ENCODE peak calls at places on chromosomes 12 and 14, in ten cellular contexts. One of them, this sample, is unnamed.

GRCh38 chr14:58171090-58171489 is 19.1 kb upstream of the ARMH4 start:
- DNase-seq in lower leg skin: peak
- DNase-seq in psoas muscle: peak
- DNase-seq in HFF-Myc: peak
- DNase-seq in ovary: peak
- DNase-seq in brain microvascular endothelial cell: peak
- DNase-seq in Panc1: peak
- DNase-seq in choroid plexus epithelial cell: peak
- DNase-seq in cardiac fibroblast: peak
- DNase-seq in AG10803: peak
- DNase-seq in this sample: peak

GRCh38 chr12:11561416-11561815 is 88.1 kb upstream of the ETV6 start:
- DNase-seq in lower leg skin: no peak
- DNase-seq in psoas muscle: no peak
- DNase-seq in HFF-Myc: no peak
- DNase-seq in ovary: no peak
- DNase-seq in brain microvascular endothelial cell: no peak
- DNase-seq in Panc1: no peak
- DNase-seq in choroid plexus epithelial cell: no peak
- DNase-seq in cardiac fibroblast: no peak
- DNase-seq in AG10803: peak
- DNase-seq in this sample: no peak

GRCh38 chr12:85866929-85867776 is 6.9 kb upstream of the NTS start:
- DNase-seq in lower leg skin: no peak
- DNase-seq in psoas muscle: no peak
- DNase-seq in HFF-Myc: peak
- DNase-seq in ovary: no peak
- DNase-seq in brain microvascular endothelial cell: peak
- DNase-seq in Panc1: peak
- DNase-seq in choroid plexus epithelial cell: peak
- DNase-seq in cardiac fibroblast: peak
- DNase-seq in AG10803: peak
- DNase-seq in this sample: peak

GRCh38 chr14:57656853-57657252 is 163.2 kb upstream of the CCDC198 start:
- DNase-seq in lower leg skin: no peak
- DNase-seq in psoas muscle: no peak
- DNase-seq in HFF-Myc: no peak
- DNase-seq in ovary: no peak
- DNase-seq in brain microvascular endothelial cell: no peak
- DNase-seq in Panc1: no peak
- DNase-seq in choroid plexus epithelial cell: no peak
- DNase-seq in cardiac fibroblast: no peak
- DNase-seq in AG10803: no peak
- DNase-seq in this sample: no peak

GRCh38 chr12:6468283-6468575 is 2.2 kb downstream of the VAMP1 start:
- DNase-seq in lower leg skin: no peak
- DNase-seq in psoas muscle: no peak
- DNase-seq in HFF-Myc: no peak
- DNase-seq in ovary: no peak
- DNase-seq in brain microvascular endothelial cell: no peak
- DNase-seq in Panc1: no peak
- DNase-seq in choroid plexus epithelial cell: peak
- DNase-seq in cardiac fibroblast: peak
- DNase-seq in AG10803: no peak
- DNase-seq in this sample: no peak

GRCh38 chr14:57818511-57818910 is 47.4 kb downstream of the SLC35F4 start:
- DNase-seq in lower leg skin: no peak
- DNase-seq in psoas muscle: no peak
- DNase-seq in HFF-Myc: no peak
- DNase-seq in ovary: no peak
- DNase-seq in brain microvascular endothelial cell: no peak
- DNase-seq in Panc1: no peak
- DNase-seq in choroid plexus epithelial cell: no peak
- DNase-seq in cardiac fibroblast: no peak
- DNase-seq in AG10803: no peak
- DNase-seq in this sample: no peak

GRCh38 chr14:32720927-32721326 is 217.8 kb upstream of the NPAS3 start:
- DNase-seq in lower leg skin: no peak
- DNase-seq in psoas muscle: no peak
- DNase-seq in HFF-Myc: no peak
- DNase-seq in ovary: no peak
- DNase-seq in brain microvascular endothelial cell: no peak
- DNase-seq in Panc1: no peak
- DNase-seq in choroid plexus epithelial cell: no peak
- DNase-seq in cardiac fibroblast: peak
- DNase-seq in AG10803: peak
- DNase-seq in this sample: no peak

GRCh38 chr14:33777651-33778050 is 173.2 kb downstream of the EGLN3 start:
- DNase-seq in lower leg skin: no peak
- DNase-seq in psoas muscle: no peak
- DNase-seq in HFF-Myc: peak
- DNase-seq in ovary: no peak
- DNase-seq in brain microvascular endothelial cell: no peak
- DNase-seq in Panc1: no peak
- DNase-seq in choroid plexus epithelial cell: no peak
- DNase-seq in cardiac fibroblast: no peak
- DNase-seq in AG10803: no peak
- DNase-seq in this sample: no peak

GRCh38 chr12:115815924-115816323 is 461.6 kb downstream of the MED13L start:
- DNase-seq in lower leg skin: no peak
- DNase-seq in psoas muscle: no peak
- DNase-seq in HFF-Myc: no peak
- DNase-seq in ovary: no peak
- DNase-seq in brain microvascular endothelial cell: no peak
- DNase-seq in Panc1: no peak
- DNase-seq in choroid plexus epithelial cell: no peak
- DNase-seq in cardiac fibroblast: no peak
- DNase-seq in AG10803: no peak
- DNase-seq in this sample: no peak

GRCh38 chr12:3988519-3989217 is 115.5 kb upstream of the PARP11 start:
- DNase-seq in lower leg skin: no peak
- DNase-seq in psoas muscle: no peak
- DNase-seq in HFF-Myc: no peak
- DNase-seq in ovary: no peak
- DNase-seq in brain microvascular endothelial cell: no peak
- DNase-seq in Panc1: no peak
- DNase-seq in choroid plexus epithelial cell: no peak
- DNase-seq in cardiac fibroblast: no peak
- DNase-seq in AG10803: no peak
- DNase-seq in this sample: peak

GRCh38 chr12:8564656-8565055 is 24.0 kb upstream of the CLEC4E start:
- DNase-seq in lower leg skin: no peak
- DNase-seq in psoas muscle: no peak
- DNase-seq in HFF-Myc: no peak
- DNase-seq in ovary: no peak
- DNase-seq in brain microvascular endothelial cell: no peak
- DNase-seq in Panc1: no peak
- DNase-seq in choroid plexus epithelial cell: no peak
- DNase-seq in cardiac fibroblast: no peak
- DNase-seq in AG10803: no peak
- DNase-seq in this sample: no peak

GRCh38 chr12:14841761-14842160 is 1.6 kb downstream of the ART4 start:
- DNase-seq in lower leg skin: peak
- DNase-seq in psoas muscle: peak
- DNase-seq in HFF-Myc: no peak
- DNase-seq in ovary: no peak
- DNase-seq in brain microvascular endothelial cell: peak
- DNase-seq in Panc1: no peak
- DNase-seq in choroid plexus epithelial cell: peak
- DNase-seq in cardiac fibroblast: peak
- DNase-seq in AG10803: peak
- DNase-seq in this sample: no peak

GRCh38 chr14:101124860-101125259 is 221.3 kb upstream of the RTL1 start:
- DNase-seq in lower leg skin: no peak
- DNase-seq in psoas muscle: no peak
- DNase-seq in HFF-Myc: no peak
- DNase-seq in ovary: no peak
- DNase-seq in brain microvascular endothelial cell: no peak
- DNase-seq in Panc1: no peak
- DNase-seq in choroid plexus epithelial cell: no peak
- DNase-seq in cardiac fibroblast: no peak
- DNase-seq in AG10803: no peak
- DNase-seq in this sample: no peak

DNA sequence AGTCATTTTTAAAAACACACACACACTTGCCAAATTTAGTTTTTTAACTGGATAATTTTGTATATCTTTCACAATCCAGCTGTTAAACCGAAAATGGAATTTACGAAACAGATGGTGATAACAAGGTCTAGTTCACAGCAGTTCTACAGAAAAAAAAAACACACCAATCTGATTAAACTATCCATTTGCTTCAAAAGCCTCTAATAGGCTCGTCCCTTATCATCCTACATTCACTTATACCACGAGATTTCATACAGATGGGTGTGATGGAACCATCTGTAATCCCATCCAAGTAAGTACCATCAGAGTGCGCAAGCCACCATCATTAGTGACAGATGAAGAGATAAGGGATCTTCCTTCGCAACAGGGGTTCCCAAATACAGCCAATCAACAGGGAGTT is 20.1 kb downstream of the GCH1 start:
- DNase-seq in lower leg skin: no peak
- DNase-seq in psoas muscle: no peak
- DNase-seq in HFF-Myc: no peak
- DNase-seq in ovary: no peak
- DNase-seq in brain microvascular endothelial cell: no peak
- DNase-seq in Panc1: no peak
- DNase-seq in choroid plexus epithelial cell: peak
- DNase-seq in cardiac fibroblast: no peak
- DNase-seq in AG10803: no peak
- DNase-seq in this sample: no peak
- H3K4me3 ChIP-seq in lower leg skin: no peak
- H3K4me3 ChIP-seq in psoas muscle: peak
- H3K4me3 ChIP-seq in HFF-Myc: no peak
- H3K4me3 ChIP-seq in ovary: no peak
- H3K4me3 ChIP-seq in brain microvascular endothelial cell: no peak
- H3K4me3 ChIP-seq in Panc1: no peak
- H3K4me3 ChIP-seq in choroid plexus epithelial cell: no peak
- H3K4me3 ChIP-seq in cardiac fibroblast: no peak
- H3K4me3 ChIP-seq in AG10803: no peak
- H3K4me3 ChIP-seq in this sample: no peak

GRCh38 chr12:53222170-53223005 is 9.6 kb downstream of the RARG start:
- DNase-seq in lower leg skin: no peak
- DNase-seq in psoas muscle: no peak
- DNase-seq in HFF-Myc: no peak
- DNase-seq in ovary: no peak
- DNase-seq in brain microvascular endothelial cell: no peak
- DNase-seq in Panc1: no peak
- DNase-seq in choroid plexus epithelial cell: no peak
- DNase-seq in cardiac fibroblast: no peak
- DNase-seq in AG10803: peak
- DNase-seq in this sample: no peak

GRCh38 chr12:53224268-53224896 is 7.6 kb downstream of the RARG start:
- DNase-seq in lower leg skin: no peak
- DNase-seq in psoas muscle: no peak
- DNase-seq in HFF-Myc: no peak
- DNase-seq in ovary: no peak
- DNase-seq in brain microvascular endothelial cell: no peak
- DNase-seq in Panc1: no peak
- DNase-seq in choroid plexus epithelial cell: no peak
- DNase-seq in cardiac fibroblast: no peak
- DNase-seq in AG10803: no peak
- DNase-seq in this sample: no peak

GRCh38 chr12:53223391-53224267 is 8.4 kb downstream of the RARG start:
- DNase-seq in lower leg skin: no peak
- DNase-seq in psoas muscle: no peak
- DNase-seq in HFF-Myc: no peak
- DNase-seq in ovary: no peak
- DNase-seq in brain microvascular endothelial cell: peak
- DNase-seq in Panc1: no peak
- DNase-seq in choroid plexus epithelial cell: peak
- DNase-seq in cardiac fibroblast: peak
- DNase-seq in AG10803: peak
- DNase-seq in this sample: peak

GRCh38 chr12:53221203-53222076 is 10.6 kb downstream of the RARG start:
- DNase-seq in lower leg skin: no peak
- DNase-seq in psoas muscle: peak
- DNase-seq in HFF-Myc: no peak
- DNase-seq in ovary: peak
- DNase-seq in brain microvascular endothelial cell: peak
- DNase-seq in Panc1: no peak
- DNase-seq in choroid plexus epithelial cell: peak
- DNase-seq in cardiac fibroblast: peak
- DNase-seq in AG10803: peak
- DNase-seq in this sample: no peak

DNA sequence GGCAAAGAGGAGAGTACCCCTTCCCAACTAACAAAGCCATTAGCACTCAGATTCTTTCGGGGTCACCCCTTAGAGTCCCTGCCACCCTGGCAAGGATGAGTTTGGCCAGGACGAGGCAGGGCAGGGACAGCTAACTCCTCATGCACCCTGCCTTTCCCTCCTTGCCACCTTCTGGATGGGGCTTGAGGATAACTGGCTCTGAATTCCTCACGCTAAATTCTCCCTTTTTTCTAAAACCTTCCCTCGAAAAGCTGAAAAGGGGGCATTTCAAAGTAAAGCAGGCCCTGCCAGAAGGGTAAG is 9.1 kb downstream of the RARG start:
- DNase-seq in lower leg skin: no peak
- DNase-seq in psoas muscle: no peak
- DNase-seq in HFF-Myc: no peak
- DNase-seq in ovary: no peak
- DNase-seq in brain microvascular endothelial cell: no peak
- DNase-seq in Panc1: no peak
- DNase-seq in choroid plexus epithelial cell: no peak
- DNase-seq in cardiac fibroblast: no peak
- DNase-seq in AG10803: no peak
- DNase-seq in this sample: no peak
- H3K4me3 ChIP-seq in lower leg skin: no peak
- H3K4me3 ChIP-seq in psoas muscle: no peak
- H3K4me3 ChIP-seq in HFF-Myc: no peak
- H3K4me3 ChIP-seq in ovary: no peak
- H3K4me3 ChIP-seq in brain microvascular endothelial cell: no peak
- H3K4me3 ChIP-seq in Panc1: no peak
- H3K4me3 ChIP-seq in choroid plexus epithelial cell: no peak
- H3K4me3 ChIP-seq in cardiac fibroblast: no peak
- H3K4me3 ChIP-seq in AG10803: no peak
- H3K4me3 ChIP-seq in this sample: no peak

GRCh38 chr14:98176910-98177309 is 1095.1 kb downstream of the BCL11B start:
- DNase-seq in lower leg skin: no peak
- DNase-seq in psoas muscle: no peak
- DNase-seq in HFF-Myc: no peak
- DNase-seq in ovary: no peak
- DNase-seq in brain microvascular endothelial cell: no peak
- DNase-seq in Panc1: no peak
- DNase-seq in choroid plexus epithelial cell: no peak
- DNase-seq in cardiac fibroblast: no peak
- DNase-seq in AG10803: no peak
- DNase-seq in this sample: no peak
- H3K4me3 ChIP-seq in lower leg skin: no peak
- H3K4me3 ChIP-seq in psoas muscle: no peak
- H3K4me3 ChIP-seq in HFF-Myc: no peak
- H3K4me3 ChIP-seq in ovary: no peak
- H3K4me3 ChIP-seq in brain microvascular endothelial cell: no peak
- H3K4me3 ChIP-seq in Panc1: no peak
- H3K4me3 ChIP-seq in choroid plexus epithelial cell: no peak
- H3K4me3 ChIP-seq in cardiac fibroblast: no peak
- H3K4me3 ChIP-seq in AG10803: no peak
- H3K4me3 ChIP-seq in this sample: no peak

GRCh38 chr14:93923586-93923985 is 3.6 kb upstream of the FAM181A start:
- DNase-seq in lower leg skin: no peak
- DNase-seq in psoas muscle: no peak
- DNase-seq in HFF-Myc: no peak
- DNase-seq in ovary: no peak
- DNase-seq in brain microvascular endothelial cell: no peak
- DNase-seq in Panc1: no peak
- DNase-seq in choroid plexus epithelial cell: no peak
- DNase-seq in cardiac fibroblast: no peak
- DNase-seq in AG10803: no peak
- DNase-seq in this sample: no peak
- H3K4me3 ChIP-seq in lower leg skin: no peak
- H3K4me3 ChIP-seq in psoas muscle: no peak
- H3K4me3 ChIP-seq in HFF-Myc: no peak
- H3K4me3 ChIP-seq in ovary: no peak
- H3K4me3 ChIP-seq in brain microvascular endothelial cell: no peak
- H3K4me3 ChIP-seq in Panc1: no peak
- H3K4me3 ChIP-seq in choroid plexus epithelial cell: no peak
- H3K4me3 ChIP-seq in cardiac fibroblast: no peak
- H3K4me3 ChIP-seq in AG10803: no peak
- H3K4me3 ChIP-seq in this sample: no peak